ENCODE peak calls at places on chromosomes 1 and 21, in five cellular contexts. Z, C, W, R and M are unnamed samples.

GRCh38 chr1:114718661-114719423 is 2.3 kb upstream of the NRAS start:
- DNase-seq in Z (no peak), C (no peak), W (peak; percentile 53), R (peak; percentile 5), M (peak; percentile 38)

GRCh38 chr1:101240041-101240430 is 3.2 kb downstream of the S1PR1 start:
- DNase-seq in Z (no peak), C (no peak), W (no peak), R (no peak), M (no peak)

GRCh38 chr1:76006234-76006633 is 68.3 kb upstream of the ST6GALNAC3 start:
- DNase-seq in Z (peak; percentile 49), C (no peak), W (no peak), R (peak; percentile 79), M (peak; percentile 34)

GRCh38 chr1:172976222-172977041 is 74.3 kb downstream of the TNFSF18 start:
- DNase-seq in Z (no peak), C (peak; percentile 69), W (peak; percentile 97), R (peak; percentile 87), M (peak; percentile 77)

GRCh38 chr21:27513016-27513415 is 546.1 kb upstream of the ADAMTS5 start:
- DNase-seq in Z (no peak), C (no peak), W (peak; percentile 47), R (peak; percentile 67), M (no peak)

GRCh38 chr1:156439771-156440183 is 60.8 kb downstream of the MEF2D start:
- DNase-seq in Z (no peak), C (no peak), W (no peak), R (no peak), M (no peak)

GRCh38 chr1:117615474-117615873 is 9.6 kb downstream of the TENT5C start:
- DNase-seq in Z (no peak), C (no peak), W (no peak), R (no peak), M (no peak)

GRCh38 chr21:21297211-21297610 is 299.0 kb downstream of the NCAM2 start:
- DNase-seq in Z (no peak), C (no peak), W (no peak), R (no peak), M (no peak)

GRCh38 chr1:4760088-4760487 is 105.7 kb downstream of the AJAP1 start:
- DNase-seq in Z (no peak), C (no peak), W (no peak), R (no peak), M (no peak)

GRCh38 chr1:85473390-85473789 is 8.4 kb upstream of the DDAH1 start:
- DNase-seq in Z (no peak), C (no peak), W (peak; percentile 50), R (no peak), M (peak; percentile 65)

GRCh38 chr21:46421756-46422555 is 36.7 kb upstream of the DIP2A start:
- DNase-seq in Z (no peak), C (no peak), W (no peak), R (no peak), M (no peak)

GRCh38 chr1:204103121-204103741 is 30.3 kb downstream of the SOX13 start:
- DNase-seq in Z (no peak), C (no peak), W (peak; percentile 26), R (peak; percentile 52), M (peak; percentile 30)

GRCh38 chr21:43932005-43932404 is 67.0 kb downstream of the AGPAT3 start:
- DNase-seq in Z (no peak), C (no peak), W (no peak), R (no peak), M (no peak)

GRCh38 chr1:8962812-8963669 is 17.4 kb downstream of the CA6 start:
- DNase-seq in Z (no peak), C (no peak), W (no peak), R (peak; percentile 52), M (peak; percentile 39)

GRCh38 chr1:151611832-151612505 is at the start of gene SNX27:
- DNase-seq in Z (peak; percentile 70), C (peak; percentile 96), W (peak; percentile 92), R (peak; percentile 94), M (peak; percentile 89)

GRCh38 chr1:158607296-158607695 is 2.2 kb downstream of the OR10Z1 start:
- DNase-seq in Z (no peak), C (no peak), W (no peak), R (no peak), M (no peak)

GRCh38 chr1:60171793-60172192 is 98.2 kb upstream of the C1orf87 start:
- DNase-seq in Z (peak; percentile 15), C (no peak), W (peak; percentile 95), R (no peak), M (peak; percentile 85)

GRCh38 chr1:19257178-19257914 is 5.7 kb downstream of the MRTO4 start:
- DNase-seq in Z (no peak), C (no peak), W (peak; percentile 14), R (peak; percentile 34), M (peak; percentile 9)

GRCh38 chr1:225908773-225909172 is 15.3 kb downstream of the PYCR2 start:
- DNase-seq in Z (no peak), C (no peak), W (no peak), R (no peak), M (no peak)

GRCh38 chr1:35708179-35708891 is 10.3 kb downstream of the C1orf216 start:
- DNase-seq in Z (no peak), C (no peak), W (peak; percentile 15), R (no peak), M (peak; percentile 31)

GRCh38 chr1:232737917-232738316 is 67.3 kb upstream of the MAP10 start:
- DNase-seq in Z (no peak), C (no peak), W (no peak), R (no peak), M (no peak)

GRCh38 chr1:90727917-90728655 is 11.0 kb upstream of the BARHL2 start:
- DNase-seq in Z (no peak), C (no peak), W (no peak), R (no peak), M (no peak)

GRCh38 chr1:232571523-232571922 is 58.4 kb downstream of the SIPA1L2 start:
- DNase-seq in Z (no peak), C (no peak), W (peak; percentile 42), R (no peak), M (peak; percentile 29)

GRCh38 chr1:207998691-207999090 is 87.8 kb upstream of the CD34 start:
- DNase-seq in Z (no peak), C (no peak), W (no peak), R (no peak), M (no peak)

GRCh38 chr1:230105754-230106625 is 39.0 kb downstream of the GALNT2 start:
- DNase-seq in Z (no peak), C (peak; percentile 73), W (peak; percentile 92), R (peak; percentile 90), M (peak; percentile 81)

GRCh38 chr1:244349581-244350001 is 102.1 kb downstream of the ADSS2 start:
- DNase-seq in Z (no peak), C (no peak), W (peak; percentile 55), R (peak; percentile 44), M (peak; percentile 50)

GRCh38 chr1:166026143-166026542 is 140.7 kb downstream of the FAM78B start:
- DNase-seq in Z (no peak), C (no peak), W (no peak), R (no peak), M (no peak)

GRCh38 chr21:35394634-35395369 is 345.7 kb upstream of the RUNX1 start:
- DNase-seq in Z (no peak), C (no peak), W (peak; percentile 80), R (no peak), M (no peak)

GRCh38 chr1:62612770-62613169 is 15.4 kb downstream of the ANGPTL3 start:
- DNase-seq in Z (no peak), C (no peak), W (no peak), R (no peak), M (no peak)

GRCh38 chr1:61782771-61783170 is 40.5 kb downstream of the PATJ start:
- DNase-seq in Z (no peak), C (no peak), W (no peak), R (no peak), M (no peak)

GRCh38 chr1:99851850-99852454 is 1.8 kb downstream of the AGL start:
- DNase-seq in Z (no peak), C (no peak), W (no peak), R (peak; percentile 7), M (no peak)

GRCh38 chr1:184199036-184199796 is 147.7 kb downstream of the TSEN15 start:
- DNase-seq in Z (no peak), C (no peak), W (peak; percentile 59), R (no peak), M (peak; percentile 44)

GRCh38 chr1:53362851-53363642 is 35.2 kb upstream of the LRP8 start:
- DNase-seq in Z (no peak), C (peak; percentile 23), W (no peak), R (no peak), M (no peak)

GRCh38 chr1:40450491-40451237 is 388 bp downstream of the ZFP69B start:
- DNase-seq in Z (peak; percentile 45), C (no peak), W (peak; percentile 96), R (peak; percentile 49), M (peak; percentile 34)

GRCh38 chr1:173140733-173141132 is 66.4 kb downstream of the TNFSF4 start:
- DNase-seq in Z (no peak), C (no peak), W (no peak), R (no peak), M (peak; percentile 27)

GRCh38 chr1:21933397-21934248 is 3.5 kb downstream of the HSPG2 start:
- DNase-seq in Z (no peak), C (no peak), W (peak; percentile 56), R (peak; percentile 57), M (no peak)

GRCh38 chr1:174953657-174954435 is 45.9 kb upstream of the CACYBP start:
- DNase-seq in Z (no peak), C (no peak), W (no peak), R (no peak), M (no peak)

GRCh38 chr1:230753586-230754251 is 6.5 kb downstream of the CAPN9 start:
- DNase-seq in Z (no peak), C (no peak), W (no peak), R (peak; percentile 59), M (no peak)

GRCh38 chr21:34074283-34075098 is 1.1 kb downstream of the MRPS6 start:
- DNase-seq in Z (no peak), C (no peak), W (no peak), R (no peak), M (no peak)
- TF ChIP-seq CTCF in Z (no peak), C (no peak), W (no peak), R (no peak), M (no peak)

GRCh38 chr1:145999321-146000024 is 3.1 kb upstream of the TXNIP start:
- DNase-seq in Z (no peak), C (peak; percentile 81), W (no peak), R (peak; percentile 63), M (no peak)
- H3K4me3 ChIP-seq in Z (no peak overlapping the region), C (peak overlapping the region; percentile 4), W (no peak overlapping the region), R (no peak overlapping the region), M (no peak overlapping the region)

GRCh38 chr1:2206813-2207488 is 12.4 kb upstream of the FAAP20 start:
- DNase-seq in Z (no peak), C (peak; percentile 88), W (no peak), R (no peak), M (no peak)

GRCh38 chr1:2202843-2203601 is 8.4 kb upstream of the FAAP20 start:
- DNase-seq in Z (no peak), C (peak; percentile 52), W (no peak), R (no peak), M (no peak)

GRCh38 chr1:2203671-2204383 is 9.3 kb upstream of the FAAP20 start:
- DNase-seq in Z (no peak), C (peak; percentile 59), W (no peak), R (no peak), M (no peak)

GRCh38 chr1:2204384-2205190 is 10.0 kb upstream of the FAAP20 start:
- DNase-seq in Z (no peak), C (peak; percentile 88), W (peak; percentile 68), R (peak; percentile 89), M (peak; percentile 64)

GRCh38 chr1:2205191-2205952 is 10.8 kb upstream of the FAAP20 start:
- DNase-seq in Z (peak; percentile 81), C (peak; percentile 99), W (peak; percentile 88), R (peak; percentile 98), M (peak; percentile 98)
- TF ChIP-seq CTCF in Z (no peak), C (no peak), W (no peak), R (no peak), M (no peak)

GRCh38 chr1:31583082-31583994 is 7.0 kb downstream of the TINAGL1 start:
- DNase-seq in Z (no peak), C (no peak), W (no peak), R (peak; percentile 61), M (no peak)
- H3K4me3 ChIP-seq in Z (no peak overlapping the region), C (no peak overlapping the region), W (no peak overlapping the region), R (no peak overlapping the region), M (no peak overlapping the region)